ENCODE peak calls at places on chromosome X, in ten cellular contexts. F is sigmoid colon, P is HepG2, Q is K562, J is pancreas, G is BE2C, L is astrocyte, N is SK-N-SH, R is thyroid gland, Y is IMR-90. T is an unnamed sample.

GRCh38 chrX:38672646-38673045 is 111.3 kb downstream of the TSPAN7 start:
- DNase-seq in N (no peak), Y (no peak), L (no peak), P (no peak), F (no peak), J (no peak), Q (no peak), G (no peak), R (no peak), T (no peak)

GRCh38 chrX:19578956-19579355 is 63.6 kb upstream of the MAP3K15 start:
- DNase-seq in Y (no peak), Q (no peak), R (no peak), F (no peak), G (no peak), P (no peak), L (no peak), N (no peak), J (no peak), T (peak; percentile 42)

GRCh38 chrX:109344666-109345065 is 137.2 kb downstream of the GUCY2F start:
- DNase-seq in R (no peak), P (no peak), L (no peak), Q (no peak), J (no peak), N (no peak), G (no peak), F (no peak), Y (no peak), T (no peak)

GRCh38 chrX:111634823-111635410 is 46.1 kb upstream of the ALG13 start:
- DNase-seq in L (no peak), Y (no peak), J (no peak), Q (no peak), G (no peak), R (no peak), P (no peak), F (no peak), N (no peak), T (no peak)

GRCh38 chrX:36856849-36857248 is 151.3 kb upstream of the FAM47C start:
- DNase-seq in G (no peak), P (no peak), F (no peak), Q (no peak), L (no peak), J (no peak), N (no peak), Y (peak; percentile 2), R (no peak), T (no peak)

GRCh38 chrX:141760761-141761160 is 62.2 kb upstream of the SPANXD start:
- DNase-seq in P (no peak), J (no peak), R (no peak), Y (peak; percentile 26), Q (no peak), L (peak; percentile 32), N (no peak), G (no peak), F (no peak), T (no peak)

GRCh38 chrX:16528620-16529019 is 121.3 kb upstream of the S100G start:
- DNase-seq in R (no peak), G (no peak), L (no peak), N (no peak), F (no peak), J (no peak), Q (no peak), Y (no peak), P (no peak), T (no peak)

GRCh38 chrX:103628386-103629290 is at the start of gene TCEAL1:
- DNase-seq in P (peak; percentile 61), Y (peak; percentile 27), G (peak; percentile 52), R (peak; percentile 64), Q (peak; percentile 39), N (peak; percentile 52), L (peak; percentile 38), F (peak; percentile 89), J (peak; percentile 72), T (peak; percentile 82)

GRCh38 chrX:13430136-13430827 is 110.4 kb upstream of the ATXN3L start:
- DNase-seq in L (peak; percentile 17), N (no peak), R (no peak), J (no peak), F (no peak), Y (peak; percentile 37), Q (no peak), G (no peak), P (no peak), T (no peak)

GRCh38 chrX:16892504-16893362 is 22.6 kb upstream of the RBBP7 start:
- DNase-seq in R (peak; percentile 67), Y (peak; percentile 82), Q (peak; percentile 87), G (peak; percentile 67), F (peak; percentile 77), N (peak; percentile 67), P (peak; percentile 50), J (no peak), L (peak; percentile 65), T (peak; percentile 85)

GRCh38 chrX:148133099-148133725 is 152.1 kb downstream of the FMR1NB start:
- DNase-seq in N (no peak), Q (no peak), F (no peak), L (no peak), P (no peak), R (no peak), Y (no peak), J (no peak), G (no peak), T (no peak)

GRCh38 chrX:110286126-110286525 is 31.8 kb downstream of the AMMECR1 start:
- DNase-seq in J (no peak), R (no peak), G (no peak), Y (peak; percentile 89), Q (no peak), L (peak; percentile 84), F (peak; percentile 65), N (no peak), P (no peak), T (no peak)

GRCh38 chrX:3697220-3697684 is 16.2 kb downstream of the PRKX start:
- DNase-seq in F (no peak), G (no peak), N (no peak), L (peak; percentile 14), Q (peak; percentile 52), R (peak; percentile 80), Y (no peak), J (no peak), P (no peak), T (no peak)

GRCh38 chrX:10847333-10847732 is 226.9 kb upstream of the MID1 start:
- DNase-seq in Q (no peak), G (no peak), Y (peak; percentile 29), N (no peak), P (no peak), L (peak; percentile 8), R (no peak), F (no peak), J (no peak), T (no peak)

GRCh38 chrX:150933945-150934350 is 35.5 kb upstream of the CD99L2 start:
- DNase-seq in G (no peak), L (peak; percentile 38), F (no peak), R (no peak), J (no peak), Q (no peak), N (no peak), P (no peak), Y (no peak), T (no peak)

GRCh38 chrX:154367474-154368308 is 6.7 kb downstream of the FLNA start:
- DNase-seq in G (no peak), Y (no peak), F (no peak), N (no peak), P (no peak), Q (no peak), L (no peak), J (no peak), R (no peak), T (no peak)

GRCh38 chrX:154368630-154369452 is 5.6 kb downstream of the FLNA start:
- DNase-seq in G (peak; percentile 56), Q (peak; percentile 94), L (peak; percentile 81), J (no peak), R (peak; percentile 73), Y (peak; percentile 90), F (peak; percentile 92), P (peak; percentile 66), N (no peak), T (no peak)

GRCh38 chrX:154370882-154371770 is 3.3 kb downstream of the FLNA start:
- DNase-seq in Y (peak; percentile 89), L (peak; percentile 75), J (peak; percentile 93), Q (peak; percentile 97), P (peak; percentile 85), G (peak; percentile 90), N (peak; percentile 88), R (peak; percentile 95), F (peak; percentile 97), T (peak; percentile 93)

GRCh38 chrX:154370300-154370881 is 4.0 kb downstream of the FLNA start:
- DNase-seq in P (no peak), L (no peak), G (peak; percentile 35), Y (no peak), Q (no peak), F (no peak), J (no peak), R (peak; percentile 30), N (peak; percentile 61), T (no peak)

GRCh38 chrX:154369453-154370299 is 4.8 kb downstream of the FLNA start:
- DNase-seq in F (peak; percentile 96), J (no peak), Y (peak; percentile 95), Q (peak; percentile 90), P (peak; percentile 87), R (peak; percentile 84), L (peak; percentile 93), G (peak; percentile 76), N (peak; percentile 83), T (peak; percentile 84)
- H3K4me1 ChIP-seq in F (peaks cover 29% of the 10 kb centered on the region), J (no peaks in the 10 kb centered on the region), Y (peaks cover 7% of the 10 kb centered on the region), Q (peaks cover 18% of the 10 kb centered on the region), P (peaks cover 37% of the 10 kb centered on the region), R (peaks cover 25% of the 10 kb centered on the region), L (peaks cover 21% of the 10 kb centered on the region), G (no peaks in the 10 kb centered on the region), N (peaks cover 16% of the 10 kb centered on the region), T (peaks cover 22% of the 10 kb centered on the region)

GRCh38 chrX:122545778-122546177 is 638.3 kb upstream of the GRIA3 start:
- DNase-seq in J (no peak), P (no peak), F (no peak), Y (no peak), R (no peak), G (no peak), L (no peak), Q (no peak), N (no peak), T (no peak)
- TF ChIP-seq CTCF in J (no peak), P (no peak), F (no peak), Y (no peak), R (no peak), G (no peak), L (no peak), Q (no peak), N (no peak), T (no peak)

GRCh38 chrX:784829-785228 is 154.2 kb downstream of the SHOX start:
- DNase-seq in Q (no peak), F (no peak), Y (no peak), J (no peak), R (no peak), N (no peak), P (no peak), L (no peak), G (no peak), T (no peak)
- H3K9me3 ChIP-seq in Q (peaks cover 3% of the 10 kb centered on the region), F (no peaks in the 10 kb centered on the region), Y (peaks cover 18% of the 10 kb centered on the region), J (no peaks in the 10 kb centered on the region), R (no peaks in the 10 kb centered on the region), N (no peaks in the 10 kb centered on the region), P (no peaks in the 10 kb centered on the region), L (peaks cover 2% of the 10 kb centered on the region), G (no peaks in the 10 kb centered on the region), T (no peaks in the 10 kb centered on the region)

DNA sequence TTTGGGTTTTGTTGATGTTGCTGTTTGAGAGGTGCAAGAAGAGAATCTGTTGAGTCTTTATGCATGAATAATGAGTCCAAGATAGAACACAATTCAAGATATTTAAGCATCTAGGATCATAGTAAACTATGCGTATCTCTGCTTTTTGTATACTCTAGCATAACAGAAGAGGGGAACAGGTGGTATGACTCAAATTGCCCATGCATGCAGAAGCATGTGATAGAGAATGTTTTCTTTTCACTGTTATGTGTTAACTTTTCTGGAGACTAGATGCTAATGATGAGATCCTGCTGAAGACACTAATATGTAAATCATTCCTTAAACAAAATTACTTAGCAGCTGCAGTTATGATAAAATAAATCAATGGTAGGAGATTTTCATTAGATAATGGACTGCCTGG is 165.3 kb upstream of the FTHL17 start:
- DNase-seq in J (no peak), P (no peak), L (no peak), G (no peak), F (no peak), Q (no peak), Y (peak; percentile 17), R (no peak), N (no peak), T (no peak)
- H3K4me1 ChIP-seq in J (no peaks in the 10 kb centered on the region), P (no peaks in the 10 kb centered on the region), L (no peaks in the 10 kb centered on the region), G (no peaks in the 10 kb centered on the region), F (no peaks in the 10 kb centered on the region), Q (no peaks in the 10 kb centered on the region), Y (no peaks in the 10 kb centered on the region), R (no peaks in the 10 kb centered on the region), N (no peaks in the 10 kb centered on the region), T (no peaks in the 10 kb centered on the region)

T was measured in cardiac muscle cell.